ENCODE peak calls at places on chromosomes 7 and 10, in four cellular contexts. One of them, this sample, is unnamed.

GRCh38 chr10:63515002-63515763 is 6.0 kb upstream of the REEP3 start:
- DNase-seq in H1: peak
- DNase-seq in H9: peak
- DNase-seq in IMR-90: peak
- DNase-seq in this sample: peak

GRCh38 chr7:86926732-86927131 is 132.7 kb downstream of the ELAPOR2 start:
- DNase-seq in H9: no peak
- DNase-seq in H1: no peak
- DNase-seq in IMR-90: peak
- DNase-seq in this sample: peak

GRCh38 chr10:101694674-101695403 is at the start of gene FBXW4:
- DNase-seq in H1: no peak
- DNase-seq in H9: peak
- DNase-seq in IMR-90: peak
- DNase-seq in this sample: peak

GRCh38 chr10:73894245-73894971 is 16.5 kb upstream of the PLAU start:
- DNase-seq in IMR-90: peak
- DNase-seq in H1: no peak
- DNase-seq in H9: no peak
- DNase-seq in this sample: no peak

GRCh38 chr7:113891828-113892227 is 27.0 kb downstream of the PPP1R3A start:
- DNase-seq in H9: no peak
- DNase-seq in H1: no peak
- DNase-seq in IMR-90: peak
- DNase-seq in this sample: no peak

GRCh38 chr10:71064413-71065118 is 147.8 kb upstream of the UNC5B start:
- DNase-seq in H1: no peak
- DNase-seq in H9: no peak
- DNase-seq in IMR-90: no peak
- DNase-seq in this sample: peak

GRCh38 chr7:96976106-96976505 is 29.2 kb upstream of the DLX6 start:
- DNase-seq in IMR-90: no peak
- DNase-seq in H1: no peak
- DNase-seq in H9: no peak
- DNase-seq in this sample: no peak

GRCh38 chr7:127844707-127845331 is 186.4 kb downstream of the LRRC4 start:
- DNase-seq in IMR-90: peak
- DNase-seq in H1: no peak
- DNase-seq in H9: no peak
- DNase-seq in this sample: no peak

GRCh38 chr7:78279035-78279434 is 480.5 kb downstream of the PHTF2 start:
- DNase-seq in H1: no peak
- DNase-seq in IMR-90: peak
- DNase-seq in H9: no peak
- DNase-seq in this sample: no peak

GRCh38 chr7:24755541-24756416 is 1.5 kb downstream of the GSDME start:
- DNase-seq in H9: no peak
- DNase-seq in H1: no peak
- DNase-seq in IMR-90: peak
- DNase-seq in this sample: no peak

GRCh38 chr10:73117976-73118743 is 7.9 kb downstream of the NUDT13 start:
- DNase-seq in H9: no peak
- DNase-seq in IMR-90: peak
- DNase-seq in H1: no peak
- DNase-seq in this sample: peak

GRCh38 chr7:265192-265997 is 24.6 kb upstream of the FOXL3 start:
- DNase-seq in H9: no peak
- DNase-seq in H1: no peak
- DNase-seq in IMR-90: no peak
- DNase-seq in this sample: no peak

GRCh38 chr7:155305251-155305904 is 7.7 kb downstream of the INSIG1 start:
- DNase-seq in IMR-90: no peak
- DNase-seq in H9: no peak
- DNase-seq in H1: no peak
- DNase-seq in this sample: no peak

GRCh38 chr7:155309021-155309338 is 11.3 kb downstream of the INSIG1 start:
- DNase-seq in H1: no peak
- DNase-seq in IMR-90: no peak
- DNase-seq in H9: no peak
- DNase-seq in this sample: no peak

GRCh38 chr7:155303897-155304296 is 6.2 kb downstream of the INSIG1 start:
- DNase-seq in IMR-90: no peak
- DNase-seq in H9: no peak
- DNase-seq in H1: no peak
- DNase-seq in this sample: no peak

GRCh38 chr7:155308330-155309020 is 10.8 kb downstream of the INSIG1 start:
- DNase-seq in IMR-90: no peak
- DNase-seq in H9: no peak
- DNase-seq in H1: no peak
- DNase-seq in this sample: no peak

GRCh38 chr7:155306677-155307470 is 9.2 kb downstream of the INSIG1 start:
- DNase-seq in H1: no peak
- DNase-seq in IMR-90: no peak
- DNase-seq in H9: no peak
- DNase-seq in this sample: no peak
- H3K56ac ChIP-seq in H1: no peak
- H3K56ac ChIP-seq in IMR-90: no peak
- H3K56ac ChIP-seq in H9: no peak
- H3K56ac ChIP-seq in this sample: no peak

GRCh38 chr10:85548038-85548437 is 818.6 kb downstream of the GRID1 start:
- DNase-seq in IMR-90: no peak
- DNase-seq in H9: no peak
- DNase-seq in H1: no peak
- DNase-seq in this sample: peak
- H2BK120ac ChIP-seq in IMR-90: no peak
- H2BK120ac ChIP-seq in H9: no peak
- H2BK120ac ChIP-seq in H1: no peak
- H2BK120ac ChIP-seq in this sample: no peak

GRCh38 chr7:140393756-140394306 is 4.5 kb downstream of the SLC37A3 start:
- DNase-seq in H9: no peak
- DNase-seq in H1: no peak
- DNase-seq in IMR-90: no peak
- DNase-seq in this sample: no peak

GRCh38 chr7:140390466-140391190 is 7.7 kb downstream of the SLC37A3 start:
- DNase-seq in IMR-90: peak
- DNase-seq in H1: no peak
- DNase-seq in H9: no peak
- DNase-seq in this sample: no peak

GRCh38 chr7:140389445-140389844 is 8.9 kb downstream of the SLC37A3 start:
- DNase-seq in H1: no peak
- DNase-seq in IMR-90: no peak
- DNase-seq in H9: no peak
- DNase-seq in this sample: no peak

GRCh38 chr7:140391634-140392033 is 6.7 kb downstream of the SLC37A3 start:
- DNase-seq in H1: no peak
- DNase-seq in IMR-90: no peak
- DNase-seq in H9: no peak
- DNase-seq in this sample: no peak

GRCh38 chr7:140390034-140390433 is 8.3 kb downstream of the SLC37A3 start:
- DNase-seq in IMR-90: no peak
- DNase-seq in H1: no peak
- DNase-seq in H9: no peak
- DNase-seq in this sample: no peak
- H3K4ac ChIP-seq in IMR-90: no peak
- H3K4ac ChIP-seq in H1: no peak
- H3K4ac ChIP-seq in H9: no peak
- H3K4ac ChIP-seq in this sample: no peak

DNA sequence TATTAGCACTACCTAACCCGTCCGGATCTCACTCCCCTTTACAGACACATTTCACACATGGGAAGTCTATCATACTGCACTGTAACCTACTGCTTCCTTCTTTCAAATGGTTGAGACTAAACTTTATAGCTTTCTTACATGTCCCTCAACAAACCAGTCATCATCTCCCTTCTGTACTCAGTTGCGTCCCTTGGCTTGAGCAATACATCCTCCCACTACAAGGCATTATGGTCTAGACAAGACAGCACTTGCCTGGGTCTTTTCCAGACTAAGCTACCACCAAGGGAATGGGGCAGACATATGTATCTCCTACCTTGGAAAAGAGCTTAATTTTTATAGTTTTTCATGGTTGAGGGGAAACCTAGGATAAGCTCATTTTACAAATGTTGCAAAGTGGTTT is 575.2 kb downstream of the KCNMA1 start:
- DNase-seq in H9: no peak
- DNase-seq in IMR-90: no peak
- DNase-seq in H1: no peak
- DNase-seq in this sample: no peak
- H3K56ac ChIP-seq in H9: no peak
- H3K56ac ChIP-seq in IMR-90: no peak
- H3K56ac ChIP-seq in H1: no peak
- H3K56ac ChIP-seq in this sample: no peak

GRCh38 chr7:159027803-159028455 is 116.7 kb downstream of the VIPR2 start:
- DNase-seq in H9: peak
- DNase-seq in IMR-90: no peak
- DNase-seq in H1: no peak
- DNase-seq in this sample: peak

GRCh38 chr7:159028456-159029401 is 115.9 kb downstream of the VIPR2 start:
- DNase-seq in H9: peak
- DNase-seq in IMR-90: no peak
- DNase-seq in H1: no peak
- DNase-seq in this sample: no peak

GRCh38 chr7:159025161-159025779 is 119.4 kb downstream of the VIPR2 start:
- DNase-seq in H1: no peak
- DNase-seq in H9: peak
- DNase-seq in IMR-90: no peak
- DNase-seq in this sample: no peak

GRCh38 chr7:159026271-159027047 is 118.2 kb downstream of the VIPR2 start:
- DNase-seq in IMR-90: no peak
- DNase-seq in H9: peak
- DNase-seq in H1: no peak
- DNase-seq in this sample: no peak

GRCh38 chr7:159027091-159027802 is 117.4 kb downstream of the VIPR2 start:
- DNase-seq in IMR-90: no peak
- DNase-seq in H9: peak
- DNase-seq in H1: no peak
- DNase-seq in this sample: peak
- H2BK120ac ChIP-seq in IMR-90: no peak
- H2BK120ac ChIP-seq in H9: no peak
- H2BK120ac ChIP-seq in H1: no peak
- H2BK120ac ChIP-seq in this sample: no peak

GRCh38 chr7:12967322-12967721 is 279.9 kb downstream of the ARL4A start:
- DNase-seq in IMR-90: no peak
- DNase-seq in H1: no peak
- DNase-seq in H9: no peak
- DNase-seq in this sample: no peak
- H3K4ac ChIP-seq in IMR-90: no peak
- H3K4ac ChIP-seq in H1: no peak
- H3K4ac ChIP-seq in H9: no peak
- H3K4ac ChIP-seq in this sample: no peak

GRCh38 chr10:122516733-122517132 is 43.8 kb upstream of the DMBT1 start:
- DNase-seq in H9: no peak
- DNase-seq in H1: no peak
- DNase-seq in IMR-90: no peak
- DNase-seq in this sample: no peak

GRCh38 chr10:122513053-122513452 is 47.5 kb upstream of the DMBT1 start:
- DNase-seq in IMR-90: no peak
- DNase-seq in H9: no peak
- DNase-seq in H1: no peak
- DNase-seq in this sample: no peak

GRCh38 chr10:122515588-122516231 is 44.8 kb upstream of the DMBT1 start:
- DNase-seq in IMR-90: peak
- DNase-seq in H1: no peak
- DNase-seq in H9: no peak
- DNase-seq in this sample: no peak

GRCh38 chr10:122514045-122514840 is 46.3 kb upstream of the DMBT1 start:
- DNase-seq in H1: no peak
- DNase-seq in IMR-90: peak
- DNase-seq in H9: no peak
- DNase-seq in this sample: no peak

GRCh38 chr10:122515022-122515424 is 45.5 kb upstream of the DMBT1 start:
- DNase-seq in H1: no peak
- DNase-seq in H9: no peak
- DNase-seq in IMR-90: no peak
- DNase-seq in this sample: no peak
- H3K56ac ChIP-seq in H1: no peak
- H3K56ac ChIP-seq in H9: no peak
- H3K56ac ChIP-seq in IMR-90: no peak
- H3K56ac ChIP-seq in this sample: no peak

GRCh38 chr10:78457804-78458483 is 424.3 kb downstream of the RPS24 start:
- DNase-seq in IMR-90: peak
- DNase-seq in H9: no peak
- DNase-seq in H1: no peak
- DNase-seq in this sample: no peak
- H2BK120ac ChIP-seq in IMR-90: peak
- H2BK120ac ChIP-seq in H9: no peak
- H2BK120ac ChIP-seq in H1: no peak
- H2BK120ac ChIP-seq in this sample: no peak

DNA sequence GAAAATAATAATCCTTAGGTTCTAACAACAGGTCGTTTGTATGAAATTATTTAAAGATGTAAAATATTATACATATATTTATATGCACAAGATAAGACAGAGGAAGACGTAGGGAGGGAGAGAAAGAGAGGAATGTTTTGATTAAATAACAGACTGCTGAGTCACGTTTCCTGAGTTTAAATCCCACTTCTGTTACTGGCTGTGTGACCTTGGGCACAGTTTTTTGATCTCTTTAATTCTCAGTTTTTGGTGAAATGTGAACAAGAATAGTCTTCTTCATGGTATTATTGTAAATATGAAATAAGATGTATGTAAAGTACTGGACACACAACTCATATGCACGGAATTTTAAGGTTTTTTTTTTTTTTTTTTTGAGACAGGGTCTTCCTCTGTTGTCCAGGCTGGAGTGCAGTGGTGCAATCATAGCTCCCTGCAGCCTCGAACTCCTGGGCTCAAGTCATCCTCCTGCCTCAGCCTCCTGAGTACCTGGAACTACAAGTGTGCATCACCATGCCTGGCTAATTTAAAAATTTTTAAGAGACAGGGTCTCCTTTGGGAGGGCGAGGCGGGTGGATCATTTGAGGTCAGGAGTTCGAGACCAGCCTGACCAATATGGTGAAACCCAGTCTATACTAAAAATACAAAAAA is 42.6 kb downstream of the BAMBI start:
- DNase-seq in H9: no peak
- DNase-seq in H1: no peak
- DNase-seq in IMR-90: peak
- DNase-seq in this sample: peak
- H3K4ac ChIP-seq in H9: no peak
- H3K4ac ChIP-seq in H1: no peak
- H3K4ac ChIP-seq in IMR-90: peak
- H3K4ac ChIP-seq in this sample: no peak

GRCh38 chr7:81232084-81232799 is 313.4 kb upstream of the SEMA3C start:
- DNase-seq in H9: no peak
- DNase-seq in IMR-90: no peak
- DNase-seq in H1: no peak
- DNase-seq in this sample: no peak

GRCh38 chr7:81234896-81235295 is 316.0 kb upstream of the SEMA3C start:
- DNase-seq in H1: no peak
- DNase-seq in H9: no peak
- DNase-seq in IMR-90: peak
- DNase-seq in this sample: no peak

GRCh38 chr7:81236560-81236959 is 317.7 kb upstream of the SEMA3C start:
- DNase-seq in H1: no peak
- DNase-seq in IMR-90: no peak
- DNase-seq in H9: no peak
- DNase-seq in this sample: no peak

GRCh38 chr7:81233208-81233940 is 314.5 kb upstream of the SEMA3C start:
- DNase-seq in H1: no peak
- DNase-seq in H9: no peak
- DNase-seq in IMR-90: no peak
- DNase-seq in this sample: no peak

GRCh38 chr7:81235896-81236479 is 317.1 kb upstream of the SEMA3C start:
- DNase-seq in H9: no peak
- DNase-seq in H1: no peak
- DNase-seq in IMR-90: no peak
- DNase-seq in this sample: no peak
- H3K56ac ChIP-seq in H9: no peak
- H3K56ac ChIP-seq in H1: peak
- H3K56ac ChIP-seq in IMR-90: no peak
- H3K56ac ChIP-seq in this sample: no peak

This sample was measured in mesendoderm.